ENCODE peak calls at places on chromosomes 7 and 10, in five cellular contexts. One of them, this sample, is unnamed.

GRCh38 chr7:148398844-148399365 is 191.7 kb upstream of the C7orf33 start:
- DNase-seq in progenitor cell of endocrine pancreas: no peak
- DNase-seq in stimulated activated CD4-positive, alpha-beta T cell treated with anti-CD3 and anti-CD28 coated beads, TNF-alpha, amount 100 ng/mL, for 4 hours: no peak
- DNase-seq in heart left ventricle: no peak
- DNase-seq in EL: no peak
- DNase-seq in this sample: no peak

GRCh38 chr10:77357611-77358010 is 280.0 kb downstream of the KCNMA1 start:
- DNase-seq in progenitor cell of endocrine pancreas: no peak
- DNase-seq in EL: peak
- DNase-seq in stimulated activated CD4-positive, alpha-beta T cell treated with anti-CD3 and anti-CD28 coated beads, TNF-alpha, amount 100 ng/mL, for 4 hours: no peak
- DNase-seq in heart left ventricle: no peak
- DNase-seq in this sample: peak

GRCh38 chr7:26202019-26202985 is 757 bp downstream of the CBX3 start:
- DNase-seq in heart left ventricle: peak
- DNase-seq in stimulated activated CD4-positive, alpha-beta T cell treated with anti-CD3 and anti-CD28 coated beads, TNF-alpha, amount 100 ng/mL, for 4 hours: peak
- DNase-seq in progenitor cell of endocrine pancreas: peak
- DNase-seq in EL: no peak
- DNase-seq in this sample: peak

GRCh38 chr10:27635290-27635689 is 110.3 kb downstream of the MKX start:
- DNase-seq in stimulated activated CD4-positive, alpha-beta T cell treated with anti-CD3 and anti-CD28 coated beads, TNF-alpha, amount 100 ng/mL, for 4 hours: no peak
- DNase-seq in progenitor cell of endocrine pancreas: no peak
- DNase-seq in EL: no peak
- DNase-seq in heart left ventricle: no peak
- DNase-seq in this sample: no peak

GRCh38 chr7:149007615-149008014 is 20.7 kb downstream of the PDIA4 start:
- DNase-seq in stimulated activated CD4-positive, alpha-beta T cell treated with anti-CD3 and anti-CD28 coated beads, TNF-alpha, amount 100 ng/mL, for 4 hours: no peak
- DNase-seq in progenitor cell of endocrine pancreas: no peak
- DNase-seq in EL: peak
- DNase-seq in heart left ventricle: no peak
- DNase-seq in this sample: no peak

GRCh38 chr7:23471090-23471859 is 984 bp upstream of the IGF2BP3 start:
- DNase-seq in EL: peak
- DNase-seq in heart left ventricle: no peak
- DNase-seq in progenitor cell of endocrine pancreas: peak
- DNase-seq in stimulated activated CD4-positive, alpha-beta T cell treated with anti-CD3 and anti-CD28 coated beads, TNF-alpha, amount 100 ng/mL, for 4 hours: no peak
- DNase-seq in this sample: peak

GRCh38 chr10:22736134-22736533 is 21.8 kb upstream of the PIP4K2A start:
- DNase-seq in heart left ventricle: no peak
- DNase-seq in EL: peak
- DNase-seq in progenitor cell of endocrine pancreas: no peak
- DNase-seq in stimulated activated CD4-positive, alpha-beta T cell treated with anti-CD3 and anti-CD28 coated beads, TNF-alpha, amount 100 ng/mL, for 4 hours: no peak
- DNase-seq in this sample: no peak

GRCh38 chr10:38159007-38159406 is 64.9 kb downstream of the ZNF37A start:
- DNase-seq in heart left ventricle: no peak
- DNase-seq in progenitor cell of endocrine pancreas: no peak
- DNase-seq in stimulated activated CD4-positive, alpha-beta T cell treated with anti-CD3 and anti-CD28 coated beads, TNF-alpha, amount 100 ng/mL, for 4 hours: no peak
- DNase-seq in EL: peak
- DNase-seq in this sample: no peak

GRCh38 chr7:11847336-11847735 is 15.3 kb upstream of the THSD7A start:
- DNase-seq in heart left ventricle: no peak
- DNase-seq in progenitor cell of endocrine pancreas: no peak
- DNase-seq in EL: no peak
- DNase-seq in stimulated activated CD4-positive, alpha-beta T cell treated with anti-CD3 and anti-CD28 coated beads, TNF-alpha, amount 100 ng/mL, for 4 hours: no peak
- DNase-seq in this sample: no peak

GRCh38 chr7:70530191-70530590 is 601.8 kb upstream of the GALNT17 start:
- DNase-seq in EL: no peak
- DNase-seq in stimulated activated CD4-positive, alpha-beta T cell treated with anti-CD3 and anti-CD28 coated beads, TNF-alpha, amount 100 ng/mL, for 4 hours: no peak
- DNase-seq in progenitor cell of endocrine pancreas: no peak
- DNase-seq in heart left ventricle: no peak
- DNase-seq in this sample: no peak

GRCh38 chr7:50801907-50802306 is 19.2 kb upstream of the GRB10 start:
- DNase-seq in EL: no peak
- DNase-seq in stimulated activated CD4-positive, alpha-beta T cell treated with anti-CD3 and anti-CD28 coated beads, TNF-alpha, amount 100 ng/mL, for 4 hours: no peak
- DNase-seq in progenitor cell of endocrine pancreas: no peak
- DNase-seq in heart left ventricle: no peak
- DNase-seq in this sample: no peak

GRCh38 chr7:104843198-104843597 is 170.8 kb upstream of the KMT2E start:
- DNase-seq in EL: no peak
- DNase-seq in progenitor cell of endocrine pancreas: no peak
- DNase-seq in stimulated activated CD4-positive, alpha-beta T cell treated with anti-CD3 and anti-CD28 coated beads, TNF-alpha, amount 100 ng/mL, for 4 hours: no peak
- DNase-seq in heart left ventricle: no peak
- DNase-seq in this sample: no peak

GRCh38 chr7:107446531-107446930 is 23.3 kb upstream of the GPR22 start:
- DNase-seq in stimulated activated CD4-positive, alpha-beta T cell treated with anti-CD3 and anti-CD28 coated beads, TNF-alpha, amount 100 ng/mL, for 4 hours: no peak
- DNase-seq in heart left ventricle: no peak
- DNase-seq in EL: peak
- DNase-seq in progenitor cell of endocrine pancreas: no peak
- DNase-seq in this sample: peak

GRCh38 chr10:113459672-113460280 is 93.1 kb upstream of the HABP2 start:
- DNase-seq in heart left ventricle: no peak
- DNase-seq in stimulated activated CD4-positive, alpha-beta T cell treated with anti-CD3 and anti-CD28 coated beads, TNF-alpha, amount 100 ng/mL, for 4 hours: no peak
- DNase-seq in progenitor cell of endocrine pancreas: no peak
- DNase-seq in EL: no peak
- DNase-seq in this sample: no peak

GRCh38 chr10:7206407-7207127 is 204.3 kb downstream of the SFMBT2 start:
- DNase-seq in stimulated activated CD4-positive, alpha-beta T cell treated with anti-CD3 and anti-CD28 coated beads, TNF-alpha, amount 100 ng/mL, for 4 hours: no peak
- DNase-seq in progenitor cell of endocrine pancreas: no peak
- DNase-seq in EL: no peak
- DNase-seq in heart left ventricle: no peak
- DNase-seq in this sample: no peak

GRCh38 chr10:86254526-86255174 is 111.9 kb downstream of the GRID1 start:
- DNase-seq in progenitor cell of endocrine pancreas: peak
- DNase-seq in heart left ventricle: no peak
- DNase-seq in stimulated activated CD4-positive, alpha-beta T cell treated with anti-CD3 and anti-CD28 coated beads, TNF-alpha, amount 100 ng/mL, for 4 hours: no peak
- DNase-seq in EL: no peak
- DNase-seq in this sample: no peak

GRCh38 chr10:73864229-73864628 is 10.1 kb downstream of the CAMK2G start:
- DNase-seq in EL: no peak
- DNase-seq in heart left ventricle: no peak
- DNase-seq in stimulated activated CD4-positive, alpha-beta T cell treated with anti-CD3 and anti-CD28 coated beads, TNF-alpha, amount 100 ng/mL, for 4 hours: no peak
- DNase-seq in progenitor cell of endocrine pancreas: no peak
- DNase-seq in this sample: no peak

GRCh38 chr10:73965890-73966768 is 31.8 kb upstream of the VCL start:
- DNase-seq in EL: peak
- DNase-seq in progenitor cell of endocrine pancreas: no peak
- DNase-seq in stimulated activated CD4-positive, alpha-beta T cell treated with anti-CD3 and anti-CD28 coated beads, TNF-alpha, amount 100 ng/mL, for 4 hours: no peak
- DNase-seq in heart left ventricle: peak
- DNase-seq in this sample: peak

This sample was measured in astrocyte of the hippocampus.